ENCODE peak calls at places on chromosomes 11 and 22, in ten cellular contexts. J is HCT116, R is transverse colon, T is sigmoid colon, U is stomach, W is prostate gland, F is K562, Z is suprapubic skin, L is spleen, I is vagina. S is an unnamed sample.

GRCh38 chr11:2578006-2578933 is 121.5 kb downstream of the KCNQ1OT1 start:
- DNase-seq in R (peak), J (no peak), Z (peak), T (peak), F (no peak), W (no peak), L (peak), U (peak), I (no peak), S (peak)

GRCh38 chr11:13883042-13883441 is 79.5 kb upstream of the SPON1 start:
- DNase-seq in U (no peak), R (peak), W (no peak), T (no peak), F (no peak), Z (no peak), I (no peak), L (no peak), J (no peak), S (no peak)

GRCh38 chr11:74466916-74467885 is at the start of gene KCNE3:
- DNase-seq in U (peak), F (peak), I (no peak), R (peak), T (peak), W (no peak), J (no peak), L (peak), Z (no peak), S (peak)

GRCh38 chr22:38262051-38262795 is 10.6 kb downstream of the TMEM184B start:
- DNase-seq in Z (no peak), J (no peak), W (peak), I (no peak), T (peak), R (peak), U (peak), F (peak), L (peak), S (peak)

GRCh38 chr22:20130319-20130718 is 1.3 kb upstream of the ZDHHC8 start:
- DNase-seq in Z (no peak), W (no peak), T (no peak), R (no peak), I (no peak), L (no peak), F (no peak), J (no peak), U (no peak), S (no peak)

GRCh38 chr22:24506802-24507438 is 11.8 kb downstream of the UPB1 start:
- DNase-seq in F (no peak), T (no peak), I (no peak), Z (no peak), R (no peak), W (no peak), U (no peak), J (no peak), L (no peak), S (no peak)

GRCh38 chr11:94526645-94527438 is 14.6 kb downstream of the C11orf97 start:
- DNase-seq in L (no peak), R (no peak), F (no peak), W (no peak), J (no peak), U (no peak), T (no peak), I (no peak), Z (no peak), S (no peak)

GRCh38 chr22:39577361-39577760 is 6.8 kb downstream of the CACNA1I start:
- DNase-seq in F (no peak), R (no peak), J (no peak), W (no peak), L (no peak), T (no peak), Z (no peak), U (no peak), I (no peak), S (no peak)

GRCh38 chr11:36349345-36350136 is 53.5 kb downstream of the PRR5L start:
- DNase-seq in U (no peak), R (no peak), I (no peak), F (no peak), J (no peak), W (no peak), Z (no peak), T (no peak), L (no peak), S (no peak)

GRCh38 chr11:82682003-82682751 is 51.5 kb downstream of the FAM181B start:
- DNase-seq in W (peak), U (no peak), T (no peak), Z (no peak), I (no peak), L (no peak), J (peak), F (peak), R (peak), S (no peak)

GRCh38 chr11:36254739-36255138 is 34.5 kb downstream of the COMMD9 start:
- DNase-seq in Z (no peak), W (no peak), L (no peak), U (no peak), I (no peak), J (no peak), F (no peak), T (no peak), R (no peak), S (no peak)

GRCh38 chr22:37746366-37747089 is 49.7 kb downstream of the TRIOBP start:
- DNase-seq in I (no peak), U (no peak), L (peak), F (peak), Z (no peak), J (no peak), R (no peak), T (no peak), W (no peak), S (peak)

GRCh38 chr22:48520888-48521600 is 1306.6 kb downstream of the BRD1 start:
- DNase-seq in U (no peak), W (no peak), R (no peak), L (no peak), Z (no peak), J (no peak), T (no peak), I (no peak), F (peak), S (peak)

GRCh38 chr11:61533039-61533375 is 24.5 kb downstream of the LRRC10B start:
- DNase-seq in F (no peak), T (no peak), L (no peak), Z (no peak), J (no peak), U (no peak), R (no peak), W (no peak), I (no peak), S (no peak)

GRCh38 chr11:118608268-118609214 is 1.1 kb downstream of the PHLDB1 start:
- DNase-seq in U (peak), F (peak), I (no peak), W (no peak), L (peak), T (peak), J (no peak), R (peak), Z (peak), S (peak)
- TF ChIP-seq POLR2A in U (no peak), F (peak), I (peak), W (peak), L (no peak), T (no peak), J (no peak), R (no peak), Z (no peak), S (peak)

GRCh38 chr11:124884869-124885479 is 12.7 kb downstream of the ROBO4 start:
- DNase-seq in L (no peak), F (no peak), Z (no peak), T (peak), R (no peak), U (no peak), W (no peak), J (no peak), I (no peak), S (no peak)
- TF ChIP-seq POLR2AphosphoS5 in L (peak), F (no peak), Z (no peak), T (no peak), R (no peak), U (no peak), W (no peak), J (no peak), I (no peak), S (no peak)

GRCh38 chr22:41801147-41801819 is 804 bp downstream of the CCDC134 start:
- DNase-seq in J (no peak), U (no peak), Z (no peak), I (no peak), R (no peak), L (no peak), F (no peak), W (no peak), T (no peak), S (no peak)

GRCh38 chr22:41801886-41802285 is 1.4 kb downstream of the CCDC134 start:
- DNase-seq in Z (no peak), T (no peak), W (no peak), U (no peak), L (no peak), J (no peak), R (no peak), I (no peak), F (no peak), S (no peak)

GRCh38 chr22:41798736-41799135 is 1.7 kb upstream of the CCDC134 start:
- DNase-seq in T (no peak), L (no peak), F (no peak), I (no peak), U (no peak), Z (no peak), J (no peak), R (no peak), W (no peak), S (no peak)

GRCh38 chr22:41800348-41801146 is at the start of gene CCDC134:
- DNase-seq in J (peak), T (peak), W (peak), F (peak), U (peak), R (peak), I (no peak), Z (peak), L (peak), S (peak)

DNA sequence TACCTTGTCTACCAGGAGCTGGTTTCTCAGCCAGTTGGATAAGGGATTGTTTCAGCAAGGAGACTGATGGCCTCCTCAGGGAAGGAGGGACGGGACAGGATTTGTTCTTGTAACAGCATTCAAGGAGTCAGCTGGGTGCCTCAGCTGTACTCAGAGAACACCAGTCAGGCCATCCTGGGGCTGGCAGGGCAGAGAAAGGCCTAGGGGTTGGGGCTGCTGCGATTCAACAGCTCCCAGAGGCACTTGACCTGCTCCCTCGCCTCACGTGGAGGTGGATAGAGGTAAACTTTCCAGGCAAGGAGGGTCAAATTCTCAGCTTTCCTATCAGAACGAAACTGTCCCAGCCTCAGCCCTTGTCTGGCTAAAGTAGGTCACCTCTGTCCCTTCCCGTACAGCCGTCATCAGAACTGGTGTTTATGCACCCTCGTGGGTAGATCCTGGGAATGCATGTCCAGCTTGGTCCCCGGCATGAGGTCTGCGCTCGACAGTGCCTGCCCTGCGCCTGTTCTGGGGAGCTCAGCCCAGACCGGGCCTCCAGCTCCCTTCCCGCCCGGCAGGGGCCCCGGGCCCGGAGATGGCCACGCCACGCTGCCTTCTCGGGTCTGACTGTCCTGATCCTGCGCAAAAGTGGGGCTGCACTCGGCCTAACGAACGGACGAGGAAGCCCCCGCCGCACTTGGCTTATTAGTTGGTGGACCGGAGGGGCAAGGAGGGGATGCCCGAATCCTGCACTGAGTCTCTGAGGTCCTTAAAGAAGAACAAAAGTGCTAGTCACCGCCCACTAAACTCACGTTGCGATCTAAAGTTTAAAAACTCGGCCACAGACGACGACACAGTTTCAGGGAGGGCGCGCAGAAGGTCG is 762 bp upstream of the CCDC134 start:
- DNase-seq in I (no peak), J (no peak), R (peak), U (peak), Z (peak), L (peak), T (peak), F (peak), W (peak), S (peak)
- H3K4me3 ChIP-seq in I (peak), J (peak), R (peak), U (peak), Z (peak), L (peak), T (peak), F (peak), W (peak), S (peak)

GRCh38 chr11:65616575-65617001 is 1.0 kb downstream of the PCNX3 start:
- DNase-seq in W (no peak), J (no peak), F (no peak), U (no peak), R (no peak), T (no peak), Z (no peak), I (no peak), L (peak), S (no peak)

GRCh38 chr11:65615950-65616574 is 486 bp downstream of the PCNX3 start:
- DNase-seq in J (no peak), L (no peak), U (peak), R (no peak), Z (no peak), T (no peak), W (no peak), F (peak), I (no peak), S (no peak)

GRCh38 chr11:65617136-65617850 is 1.7 kb downstream of the PCNX3 start:
- DNase-seq in J (no peak), W (no peak), R (no peak), I (no peak), T (no peak), F (no peak), Z (no peak), U (no peak), L (peak), S (no peak)

GRCh38 chr11:65613091-65613928 is 711 bp downstream of the MAP3K11 start:
- DNase-seq in U (peak), F (no peak), J (no peak), I (no peak), R (no peak), Z (no peak), W (no peak), T (no peak), L (peak), S (peak)

DNA sequence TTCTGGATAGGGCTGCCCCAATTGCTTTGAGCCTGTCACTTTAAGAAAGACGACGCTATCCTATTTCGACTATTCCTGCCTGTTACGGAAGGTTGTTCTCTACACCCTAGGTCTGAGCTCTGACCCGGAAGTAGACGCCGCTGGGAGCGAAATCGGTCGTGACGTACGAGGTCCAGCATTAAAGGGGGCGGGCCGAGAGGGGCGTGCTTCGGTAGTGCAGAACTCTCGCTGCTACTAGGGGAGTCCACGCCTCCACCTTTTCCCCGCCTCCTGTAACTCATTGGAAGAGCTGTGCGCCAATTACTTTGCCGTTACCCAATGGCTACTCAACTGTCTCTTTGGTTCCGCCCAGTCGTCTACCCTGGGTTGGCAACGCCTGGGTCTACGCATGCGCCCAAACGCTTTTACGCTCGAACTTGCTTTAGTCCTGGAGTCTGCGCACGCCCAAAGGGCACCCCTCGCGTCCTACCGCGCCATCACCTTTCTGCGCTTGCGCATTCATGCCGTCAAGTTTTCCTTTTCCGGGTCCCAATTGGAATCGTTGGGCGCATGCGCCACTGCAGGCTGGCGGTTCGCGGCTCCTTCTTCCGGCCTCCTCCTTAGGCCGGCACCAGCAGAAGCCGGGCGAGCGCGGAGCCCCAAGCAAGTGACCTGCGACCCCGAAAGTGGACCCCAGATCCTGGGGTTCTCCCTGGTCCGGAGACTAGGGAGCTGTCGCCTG is at the start of gene PCNX3:
- DNase-seq in T (peak), J (peak), U (peak), F (peak), R (peak), W (peak), Z (peak), I (peak), L (peak), S (peak)
- TF ChIP-seq POLR2A in T (peak), J (no peak), U (no peak), F (peak), R (peak), W (peak), Z (peak), I (peak), L (no peak), S (peak)

DNA sequence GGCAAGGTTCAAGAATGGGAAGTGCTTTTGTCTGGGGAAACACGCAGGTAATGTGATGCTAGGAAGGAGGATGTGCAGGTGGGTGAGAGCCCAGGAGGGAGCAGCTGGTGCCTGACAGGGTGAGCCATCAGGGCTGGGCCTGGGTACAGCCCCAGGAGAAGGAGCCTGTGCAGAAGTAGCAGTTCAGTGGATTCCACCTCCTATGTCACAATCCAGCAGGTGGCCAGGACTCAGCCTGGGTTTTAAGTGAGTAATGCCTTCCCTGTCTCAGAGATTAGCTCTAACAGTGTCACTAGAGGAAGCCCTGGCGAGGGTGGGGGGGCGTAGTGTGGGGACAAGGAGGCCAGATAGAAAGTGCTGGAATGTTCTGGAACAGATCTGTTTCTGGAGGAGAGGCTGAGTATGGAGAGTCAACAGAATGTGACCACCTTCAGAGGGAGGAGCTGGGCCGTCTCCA is 8.1 kb downstream of the RIC8A start:
- DNase-seq in F (no peak), Z (peak), I (no peak), L (no peak), J (no peak), W (no peak), R (no peak), U (peak), T (peak), S (no peak)
- TF ChIP-seq POLR2AphosphoS5 in F (no peak), Z (no peak), I (no peak), L (peak), J (no peak), W (no peak), R (no peak), U (no peak), T (no peak), S (no peak)

GRCh38 chr11:118615996-118616395 is 8.6 kb downstream of the PHLDB1 start:
- DNase-seq in W (no peak), Z (no peak), J (no peak), R (no peak), I (no peak), F (no peak), U (no peak), T (no peak), L (peak), S (no peak)
- H3K4me3 ChIP-seq in W (no peak), Z (no peak), J (no peak), R (no peak), I (no peak), F (no peak), U (no peak), T (no peak), L (no peak), S (no peak)

DNA sequence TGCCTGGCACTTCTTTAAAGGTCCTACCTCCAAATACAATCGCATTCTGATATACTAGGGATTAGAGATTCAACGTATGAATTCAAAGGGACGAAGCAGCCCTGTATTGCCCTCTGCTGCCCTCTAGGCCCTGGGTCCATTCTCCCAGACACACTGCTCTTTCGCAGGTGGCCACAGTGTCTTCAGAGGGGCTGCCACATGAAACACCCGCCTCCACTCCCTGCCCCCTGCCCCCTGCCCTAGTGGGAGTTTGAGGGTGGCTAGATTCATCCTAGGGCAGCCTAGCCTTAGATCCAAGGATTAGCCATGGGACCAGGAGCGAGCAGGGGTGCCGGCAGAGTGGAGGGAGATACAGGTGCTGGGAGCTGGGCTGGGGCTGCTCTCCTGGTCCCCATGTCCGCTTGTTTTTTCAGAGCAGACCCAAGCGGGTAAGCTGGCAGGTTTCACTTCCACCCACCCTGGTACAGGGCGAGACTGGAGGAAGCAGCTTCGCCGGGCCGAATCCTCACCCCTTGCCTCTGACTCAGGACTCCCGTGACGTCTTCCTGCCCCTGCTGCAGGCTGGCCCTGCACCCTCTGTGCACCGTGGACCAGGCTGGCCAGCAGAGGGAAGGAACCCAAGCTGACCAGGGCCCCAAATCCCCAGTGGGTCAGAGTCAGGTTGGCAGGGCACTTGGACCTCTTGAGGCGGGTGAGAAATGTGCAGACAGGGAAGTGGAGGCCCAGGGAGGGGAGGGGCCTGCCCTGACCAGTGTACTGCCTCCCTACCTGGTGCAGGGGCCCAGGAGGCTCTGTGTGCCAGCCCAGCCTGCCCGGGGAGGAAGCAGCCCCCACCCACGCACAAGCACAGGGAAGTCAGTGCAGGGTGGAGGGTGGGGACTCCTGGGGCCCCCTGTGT is 28.4 kb upstream of the HMOX1 start:
- DNase-seq in F (no peak), J (no peak), U (peak), R (peak), I (no peak), Z (peak), L (peak), W (no peak), T (peak), S (peak)
- TF ChIP-seq POLR2A in F (no peak), J (no peak), U (no peak), R (peak), I (no peak), Z (no peak), L (no peak), W (peak), T (no peak), S (no peak)

DNA sequence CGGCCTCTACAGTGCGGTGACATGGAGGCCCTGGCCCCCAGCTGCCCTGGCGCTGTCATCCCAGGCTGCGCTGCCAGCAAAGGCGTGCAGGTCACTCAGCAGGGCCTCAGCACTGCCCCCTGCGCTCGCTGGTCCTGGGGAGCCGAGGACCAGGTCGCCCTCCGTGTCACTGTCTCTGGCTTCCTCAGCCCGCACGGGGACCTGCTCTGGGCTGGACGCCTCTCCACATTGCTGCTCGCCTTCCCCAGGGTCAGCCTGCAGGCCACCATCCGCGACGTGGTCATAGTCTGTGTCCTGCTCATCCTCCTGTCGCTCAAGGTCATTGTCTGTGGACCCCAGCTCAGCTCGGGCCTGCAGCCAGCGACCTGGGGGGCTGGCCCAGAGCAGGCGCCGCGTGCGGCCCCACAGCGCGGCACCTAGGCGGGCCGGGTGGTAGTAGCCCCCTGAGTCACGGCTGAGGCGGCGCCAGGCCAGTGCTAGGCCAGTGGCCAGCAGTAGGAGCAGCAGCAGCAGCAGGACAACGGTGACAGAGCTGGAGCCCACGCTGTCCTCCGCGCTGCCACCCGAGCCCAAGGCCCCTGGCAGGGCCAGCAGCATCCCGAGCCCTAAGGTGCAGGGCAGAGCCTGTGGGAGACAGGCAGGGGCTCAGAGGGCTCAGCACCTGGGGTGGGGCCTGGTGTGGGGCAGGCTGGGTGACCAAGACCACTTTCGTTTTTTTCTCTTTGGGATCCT is 1.6 kb downstream of the PTPRCAP start:
- DNase-seq in W (no peak), F (no peak), R (no peak), Z (no peak), T (no peak), J (no peak), I (no peak), U (no peak), L (peak), S (no peak)
- TF ChIP-seq POLR2AphosphoS5 in W (no peak), F (no peak), R (peak), Z (no peak), T (no peak), J (no peak), I (no peak), U (no peak), L (peak), S (no peak)